ENCODE peak calls at places on chromosomes 5 and 9, in seven cellular contexts. G is HCT116, X is H1, W is K562, A is SK-N-SH, H is GM12878, M is HepG2. D is an unnamed sample.
A peak's percentile ranks its signal among the peaks of the same experiment; 100 is the strongest.

GRCh38 chr9:130239741-130240241 is 25.8 kb upstream of the HMCN2 start:
- DNase-seq in X (no peak), A (no peak), G (no peak), W (no peak), H (peak; percentile 31), M (no peak), D (no peak)

GRCh38 chr5:115150512-115150911 is 19.2 kb downstream of the TRIM36 start:
- DNase-seq in W (no peak), X (no peak), A (no peak), H (no peak), M (no peak), G (no peak), D (no peak)

GRCh38 chr5:102241809-102242421 is 54.2 kb downstream of the SLCO4C1 start:
- DNase-seq in M (no peak), G (no peak), A (no peak), W (no peak), X (no peak), H (no peak), D (no peak)

GRCh38 chr5:66361070-66361469 is 217.0 kb downstream of the SREK1 start:
- DNase-seq in X (no peak), G (no peak), W (no peak), M (no peak), A (no peak), H (no peak), D (no peak)

GRCh38 chr5:11166906-11167305 is 405.9 kb upstream of the DAP start:
- DNase-seq in A (no peak), H (no peak), X (no peak), G (no peak), W (no peak), M (no peak), D (no peak)

GRCh38 chr5:115389074-115389798 is 92.8 kb upstream of the CCDC112 start:
- DNase-seq in A (no peak), M (no peak), W (no peak), G (no peak), H (no peak), X (no peak), D (no peak)

GRCh38 chr5:102483736-102484135 is 15.1 kb downstream of the SLCO6A1 start:
- DNase-seq in G (no peak), W (no peak), M (no peak), A (no peak), H (no peak), X (no peak), D (no peak)

GRCh38 chr9:91065231-91066041 is 263.8 kb downstream of the SYK start:
- DNase-seq in A (no peak), H (no peak), X (no peak), M (peak; percentile 26), G (no peak), W (no peak), D (no peak)

GRCh38 chr5:112548246-112548982 is 129.3 kb upstream of the EPB41L4A start:
- DNase-seq in M (no peak), W (peak; percentile 85), X (no peak), H (no peak), G (no peak), A (no peak), D (no peak)

GRCh38 chr5:140253985-140254384 is 48.9 kb downstream of the PFDN1 start:
- DNase-seq in G (no peak), X (no peak), W (no peak), M (peak; percentile 15), H (no peak), A (no peak), D (no peak)

GRCh38 chr9:22068369-22068768 is 59.3 kb upstream of the CDKN2B start:
- DNase-seq in M (no peak), X (no peak), H (no peak), G (no peak), A (no peak), W (no peak), D (no peak)

GRCh38 chr5:24804221-24804681 is 159.5 kb upstream of the CDH10 start:
- DNase-seq in A (no peak), G (no peak), H (no peak), X (no peak), W (no peak), M (no peak), D (no peak)

GRCh38 chr9:129307227-129307970 is 129.3 kb upstream of the IER5L start:
- DNase-seq in A (no peak), G (no peak), H (no peak), M (peak; percentile 30), X (no peak), W (no peak), D (no peak)

GRCh38 chr9:133703571-133704399 is 34.4 kb downstream of the SARDH start:
- DNase-seq in X (no peak), G (no peak), A (peak; percentile 84), W (no peak), H (no peak), M (no peak), D (no peak)

GRCh38 chr9:110432253-110432652 is 94.6 kb upstream of the TXNDC8 start:
- DNase-seq in G (no peak), A (no peak), X (no peak), M (no peak), W (peak; percentile 52), H (no peak), D (no peak)

GRCh38 chr5:170738840-170739239 is 44.7 kb upstream of the GABRP start:
- DNase-seq in X (no peak), A (no peak), W (no peak), M (no peak), H (no peak), G (no peak), D (no peak)

GRCh38 chr5:66854429-66854828 is 258.2 kb downstream of the MAST4 start:
- DNase-seq in W (no peak), H (no peak), G (no peak), X (no peak), M (no peak), A (no peak), D (no peak)

GRCh38 chr9:95132406-95133350 is 184.8 kb downstream of the FANCC start:
- DNase-seq in G (no peak), H (no peak), M (no peak), X (no peak), A (peak; percentile 90), W (no peak), D (no peak)

GRCh38 chr5:159682623-159683022 is 233.7 kb upstream of the ADRA1B start:
- DNase-seq in G (peak; percentile 12), A (no peak), X (no peak), M (no peak), W (no peak), H (no peak), D (no peak)

DNA sequence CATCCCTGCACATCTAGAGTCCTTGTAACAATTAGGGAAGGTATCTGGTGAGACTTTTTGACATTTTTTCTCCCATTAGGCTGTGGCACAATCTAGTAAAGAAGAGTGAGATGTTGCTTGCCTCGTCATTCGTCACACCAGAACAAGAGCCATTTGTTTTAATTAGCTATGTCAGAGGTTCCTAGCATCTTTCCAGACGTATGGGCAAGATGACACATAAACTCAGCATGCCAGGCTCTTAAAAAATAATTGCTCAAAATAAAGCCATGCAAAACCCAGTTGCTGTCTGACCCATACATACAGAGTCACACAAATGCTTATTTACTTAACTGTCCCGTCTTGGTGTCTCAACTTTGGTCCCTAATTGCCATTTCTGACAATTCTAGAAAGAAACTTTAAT is 125.9 kb downstream of the TRPM3 start:
- DNase-seq in A (no peak), G (no peak), H (no peak), M (no peak), X (no peak), W (no peak), D (no peak)
- TF ChIP-seq JUND in A (no peak), G (no peak), H (no peak), M (no peak), X (no peak), W (no peak), D (no peak)

GRCh38 chr5:177390363-177391300 is 6.4 kb downstream of the SLC34A1 start:
- DNase-seq in W (peak; percentile 92), A (peak; percentile 95), H (peak; percentile 74), X (peak; percentile 89), G (peak; percentile 81), M (peak; percentile 79), D (peak; percentile 96)
- TF ChIP-seq JUND in W (peak; percentile 22), A (no peak), H (no peak), X (peak; percentile 14), G (no peak), M (no peak), D (no peak)

GRCh38 chr5:15937708-15938107 is 241.9 kb downstream of the MARCHF11 start:
- DNase-seq in A (no peak), H (no peak), M (no peak), X (no peak), W (no peak), G (no peak), D (no peak)

GRCh38 chr5:15936505-15937245 is 242.9 kb downstream of the MARCHF11 start:
- DNase-seq in W (no peak), H (no peak), A (no peak), X (no peak), G (no peak), M (no peak), D (no peak)

GRCh38 chr5:15929616-15930303 is 249.8 kb downstream of the MARCHF11 start:
- DNase-seq in M (no peak), X (no peak), A (no peak), H (no peak), G (no peak), W (no peak), D (no peak)

GRCh38 chr5:15932066-15932465 is 247.5 kb downstream of the MARCHF11 start:
- DNase-seq in X (no peak), W (no peak), M (no peak), H (no peak), A (no peak), G (no peak), D (no peak)

GRCh38 chr5:15933481-15934207 is 245.9 kb downstream of the MARCHF11 start:
- DNase-seq in M (no peak), G (no peak), H (no peak), A (no peak), W (no peak), X (no peak), D (no peak)
- TF ChIP-seq JUND in M (no peak), G (no peak), H (no peak), A (no peak), W (no peak), X (no peak), D (no peak)

GRCh38 chr9:137044042-137044441 is 1.9 kb downstream of the NPDC1 start:
- DNase-seq in A (no peak), X (no peak), G (no peak), H (no peak), M (no peak), W (no peak), D (no peak)
- TF ChIP-seq JUND in A (no peak), X (no peak), G (no peak), H (no peak), M (no peak), W (no peak), D (no peak)